ENCODE peak calls at places on chromosome 1, in five cellular contexts. One of them, this sample, is unnamed.

GRCh38 chr1:4801192-4801924 is 146.9 kb downstream of the AJAP1 start:
- DNase-seq in stimulated activated CD8-positive, alpha-beta memory T cell treated with anti-CD3 and anti-CD28 coated beads, Interleukin-4, amount 100 ng/mL, for 24 hours: no peak
- DNase-seq in OCI-M1: no peak
- DNase-seq in substantia nigra: peak
- DNase-seq in NCI-H1092 treated with DMSO at 0.1 percent for 48 hours: no peak
- DNase-seq in this sample: no peak

GRCh38 chr1:52633291-52633754 is 355 bp downstream of the SHISAL2A start:
- DNase-seq in stimulated activated CD8-positive, alpha-beta memory T cell treated with anti-CD3 and anti-CD28 coated beads, Interleukin-4, amount 100 ng/mL, for 24 hours: no peak
- DNase-seq in OCI-M1: no peak
- DNase-seq in substantia nigra: no peak
- DNase-seq in NCI-H1092 treated with DMSO at 0.1 percent for 48 hours: peak
- DNase-seq in this sample: peak

GRCh38 chr1:179393721-179394120 is 27.9 kb downstream of the AXDND1 start:
- DNase-seq in stimulated activated CD8-positive, alpha-beta memory T cell treated with anti-CD3 and anti-CD28 coated beads, Interleukin-4, amount 100 ng/mL, for 24 hours: no peak
- DNase-seq in OCI-M1: no peak
- DNase-seq in substantia nigra: no peak
- DNase-seq in NCI-H1092 treated with DMSO at 0.1 percent for 48 hours: no peak
- DNase-seq in this sample: no peak

GRCh38 chr1:167200749-167201148 is 19.9 kb upstream of the POU2F1 start:
- DNase-seq in stimulated activated CD8-positive, alpha-beta memory T cell treated with anti-CD3 and anti-CD28 coated beads, Interleukin-4, amount 100 ng/mL, for 24 hours: no peak
- DNase-seq in OCI-M1: no peak
- DNase-seq in substantia nigra: no peak
- DNase-seq in NCI-H1092 treated with DMSO at 0.1 percent for 48 hours: no peak
- DNase-seq in this sample: no peak

GRCh38 chr1:46481961-46482360 is 7.7 kb upstream of the DMBX1 start:
- DNase-seq in stimulated activated CD8-positive, alpha-beta memory T cell treated with anti-CD3 and anti-CD28 coated beads, Interleukin-4, amount 100 ng/mL, for 24 hours: no peak
- DNase-seq in OCI-M1: peak
- DNase-seq in substantia nigra: no peak
- DNase-seq in NCI-H1092 treated with DMSO at 0.1 percent for 48 hours: no peak
- DNase-seq in this sample: no peak

GRCh38 chr1:197908695-197909336 is 6.4 kb downstream of the C1orf53 start:
- DNase-seq in stimulated activated CD8-positive, alpha-beta memory T cell treated with anti-CD3 and anti-CD28 coated beads, Interleukin-4, amount 100 ng/mL, for 24 hours: no peak
- DNase-seq in OCI-M1: no peak
- DNase-seq in substantia nigra: no peak
- DNase-seq in NCI-H1092 treated with DMSO at 0.1 percent for 48 hours: no peak
- DNase-seq in this sample: no peak

GRCh38 chr1:186617860-186618780 is 62.1 kb downstream of the PTGS2 start:
- DNase-seq in stimulated activated CD8-positive, alpha-beta memory T cell treated with anti-CD3 and anti-CD28 coated beads, Interleukin-4, amount 100 ng/mL, for 24 hours: no peak
- DNase-seq in OCI-M1: peak
- DNase-seq in substantia nigra: peak
- DNase-seq in NCI-H1092 treated with DMSO at 0.1 percent for 48 hours: no peak
- DNase-seq in this sample: no peak

GRCh38 chr1:58442114-58442513 is 104.4 kb downstream of the OMA1 start:
- DNase-seq in stimulated activated CD8-positive, alpha-beta memory T cell treated with anti-CD3 and anti-CD28 coated beads, Interleukin-4, amount 100 ng/mL, for 24 hours: no peak
- DNase-seq in OCI-M1: no peak
- DNase-seq in substantia nigra: no peak
- DNase-seq in NCI-H1092 treated with DMSO at 0.1 percent for 48 hours: peak
- DNase-seq in this sample: no peak

GRCh38 chr1:61125263-61125662 is 42.9 kb downstream of the NFIA start:
- DNase-seq in stimulated activated CD8-positive, alpha-beta memory T cell treated with anti-CD3 and anti-CD28 coated beads, Interleukin-4, amount 100 ng/mL, for 24 hours: no peak
- DNase-seq in OCI-M1: no peak
- DNase-seq in substantia nigra: no peak
- DNase-seq in NCI-H1092 treated with DMSO at 0.1 percent for 48 hours: peak
- DNase-seq in this sample: no peak

GRCh38 chr1:173867141-173867752 is 542 bp downstream of the GAS5 start:
- DNase-seq in stimulated activated CD8-positive, alpha-beta memory T cell treated with anti-CD3 and anti-CD28 coated beads, Interleukin-4, amount 100 ng/mL, for 24 hours: no peak
- DNase-seq in OCI-M1: no peak
- DNase-seq in substantia nigra: no peak
- DNase-seq in NCI-H1092 treated with DMSO at 0.1 percent for 48 hours: no peak
- DNase-seq in this sample: no peak